ENCODE peak calls at places on chromosome 9, in nine cellular contexts. D is NCI-H187, B is epithelial cell of proximal tubule, H is lower leg skin, Z is ovary, N is EH, C is B cell, W is pancreas, T is nephron progenitor cell. F is an unnamed sample.

GRCh38 chr9:113886933-113887332 is 10.8 kb downstream of the ZNF618 start:
- DNase-seq in D (no peak), B (no peak), H (no peak), Z (no peak), N (peak; percentile 23), C (no peak), W (no peak), T (no peak), F (no peak)

GRCh38 chr9:107866912-107867311 is 377.3 kb upstream of the KLF4 start:
- DNase-seq in D (no peak), B (no peak), H (no peak), Z (no peak), N (no peak), C (no peak), W (no peak), T (no peak), F (no peak)

GRCh38 chr9:130336027-130336595 is 70.6 kb downstream of the HMCN2 start:
- DNase-seq in D (no peak), B (no peak), H (no peak), Z (no peak), N (no peak), C (no peak), W (no peak), T (no peak), F (no peak)

GRCh38 chr9:114184071-114184470 is 28.7 kb downstream of the COL27A1 start:
- DNase-seq in D (no peak), B (no peak), H (no peak), Z (no peak), N (peak; percentile 80), C (no peak), W (no peak), T (no peak), F (no peak)

GRCh38 chr9:33186457-33187168 is 19.5 kb upstream of the B4GALT1 start:
- DNase-seq in D (no peak), B (no peak), H (no peak), Z (no peak), N (no peak), C (no peak), W (no peak), T (no peak), F (no peak)

GRCh38 chr9:132647355-132647754 is 22.4 kb downstream of the DDX31 start:
- DNase-seq in D (no peak), B (no peak), H (no peak), Z (no peak), N (peak; percentile 99), C (no peak), W (no peak), T (no peak), F (no peak)

GRCh38 chr9:37953775-37954437 is 50.0 kb upstream of the SLC25A51 start:
- DNase-seq in D (no peak), B (peak; percentile 97), H (no peak), Z (peak; percentile 70), N (peak; percentile 97), C (no peak), W (no peak), T (no peak), F (no peak)

GRCh38 chr9:13688223-13688989 is 408.9 kb upstream of the MPDZ start:
- DNase-seq in D (no peak), B (peak; percentile 22), H (no peak), Z (no peak), N (no peak), C (no peak), W (no peak), T (no peak), F (peak; percentile 52)

GRCh38 chr9:35814106-35814840 is 569 bp downstream of the HINT2 start:
- DNase-seq in D (no peak), B (no peak), H (peak; percentile 91), Z (peak; percentile 78), N (peak; percentile 74), C (peak; percentile 61), W (peak; percentile 81), T (peak; percentile 67), F (no peak)

GRCh38 chr9:89731262-89731980 is 126.6 kb downstream of the GADD45G start:
- DNase-seq in D (no peak), B (no peak), H (no peak), Z (no peak), N (no peak), C (no peak), W (no peak), T (no peak), F (no peak)

GRCh38 chr9:123550797-123551196 is 194.8 kb downstream of the CRB2 start:
- DNase-seq in D (no peak), B (no peak), H (no peak), Z (no peak), N (no peak), C (no peak), W (no peak), T (peak; percentile 51), F (no peak)

GRCh38 chr9:106893088-106893487 is 30.1 kb downstream of the ZNF462 start:
- DNase-seq in D (no peak), B (peak; percentile 73), H (no peak), Z (no peak), N (peak; percentile 78), C (no peak), W (no peak), T (no peak), F (no peak)

GRCh38 chr9:96253059-96253696 is 48.8 kb downstream of the HSD17B3 start:
- DNase-seq in D (no peak), B (no peak), H (no peak), Z (no peak), N (no peak), C (no peak), W (no peak), T (no peak), F (no peak)

GRCh38 chr9:134396258-134396742 is 70.0 kb downstream of the RXRA start:
- DNase-seq in D (no peak), B (no peak), H (no peak), Z (no peak), N (no peak), C (peak; percentile 72), W (no peak), T (no peak), F (no peak)

GRCh38 chr9:38079410-38080105 is 10.5 kb upstream of the SHB start:
- DNase-seq in D (no peak), B (no peak), H (peak; percentile 89), Z (no peak), N (peak; percentile 74), C (no peak), W (no peak), T (no peak), F (no peak)

GRCh38 chr9:133075925-133076324 is 14.1 kb downstream of the CEL start:
- DNase-seq in D (no peak), B (peak; percentile 35), H (no peak), Z (no peak), N (peak; percentile 94), C (no peak), W (no peak), T (no peak), F (no peak)

GRCh38 chr9:119509291-119509905 is 140.2 kb upstream of the BRINP1 start:
- DNase-seq in D (no peak), B (no peak), H (no peak), Z (no peak), N (no peak), C (no peak), W (no peak), T (no peak), F (no peak)